ENCODE peak calls at places on chromosomes 6 and 20, in five cellular contexts. L, A, H, G and P are unnamed samples.
A peak's percentile ranks its signal among the peaks of the same experiment; 100 is the strongest.

GRCh38 chr6:92893741-92894140 is 525.6 kb downstream of the EPHA7 start:
- DNase-seq in H (no peak), A (no peak), L (no peak), G (no peak), P (no peak)

GRCh38 chr6:52992980-52993379 is 2.1 kb downstream of the GSTA4 start:
- DNase-seq in A (no peak), H (no peak), G (no peak), L (no peak), P (no peak)

GRCh38 chr6:56959938-56960337 is 5.0 kb downstream of the BEND6 start:
- DNase-seq in H (no peak), A (no peak), G (no peak), L (no peak), P (no peak)

GRCh38 chr6:170269873-170270541 is 20.9 kb downstream of the DLL1 start:
- DNase-seq in A (no peak), H (no peak), L (no peak), G (no peak), P (no peak)

GRCh38 chr6:52261229-52261628 is 16.9 kb upstream of the IL17F start:
- DNase-seq in L (no peak), A (no peak), G (no peak), H (no peak), P (no peak)

GRCh38 chr20:63311833-63312243 is 18.9 kb downstream of the COL20A1 start:
- DNase-seq in H (no peak), A (no peak), L (peak; percentile 10), G (no peak), P (no peak)

GRCh38 chr6:26141378-26141901 is 54.2 kb downstream of the HFE start:
- DNase-seq in H (no peak), G (no peak), A (no peak), L (no peak), P (no peak)

GRCh38 chr6:111788779-111789276 is 84.4 kb downstream of the FYN start:
- DNase-seq in H (no peak), L (no peak), G (no peak), A (no peak), P (no peak)

GRCh38 chr6:151284012-151284411 is 44.2 kb downstream of the AKAP12 start:
- DNase-seq in H (no peak), A (no peak), L (no peak), G (no peak), P (no peak)

GRCh38 chr20:44336725-44337380 is at the start of gene R3HDML:
- DNase-seq in L (no peak), A (no peak), G (no peak), H (no peak), P (no peak)

GRCh38 chr6:84072452-84072997 is 39.0 kb downstream of the MRAP2 start:
- DNase-seq in L (no peak), A (no peak), G (no peak), H (no peak), P (no peak)

GRCh38 chr6:15260099-15260821 is 14.4 kb downstream of the JARID2 start:
- DNase-seq in L (no peak), A (no peak), G (no peak), H (no peak), P (no peak)

GRCh38 chr20:49545572-49545971 is 22.4 kb downstream of the PTGIS start:
- DNase-seq in L (no peak), A (no peak), H (no peak), G (peak; percentile 22), P (no peak)

GRCh38 chr6:37765182-37765780 is 54.2 kb upstream of the ZFAND3 start:
- DNase-seq in A (no peak), G (no peak), H (no peak), L (no peak), P (no peak)

GRCh38 chr6:19137419-19138035 is 699.6 kb upstream of the ID4 start:
- DNase-seq in G (no peak), H (no peak), L (no peak), A (no peak), P (no peak)

GRCh38 chr6:56730663-56731529 is 88.2 kb upstream of the DST start:
- DNase-seq in A (no peak), L (no peak), H (no peak), G (no peak), P (no peak)

GRCh38 chr6:9647043-9647520 is 767.8 kb downstream of the TFAP2A start:
- DNase-seq in L (no peak), A (no peak), G (no peak), H (no peak), P (no peak)

GRCh38 chr6:54366647-54367327 is 58.5 kb downstream of the TINAG start:
- DNase-seq in A (no peak), H (no peak), G (no peak), L (no peak), P (no peak)

GRCh38 chr20:19858972-19859371 is 100.9 kb downstream of the RIN2 start:
- DNase-seq in H (no peak), A (no peak), G (no peak), L (no peak), P (no peak)

GRCh38 chr6:163533443-163533842 is 118.9 kb downstream of the QKI start:
- DNase-seq in H (no peak), A (no peak), G (peak; percentile 35), L (no peak), P (no peak)

GRCh38 chr6:94074764-94075163 is 655.4 kb upstream of the EPHA7 start:
- DNase-seq in G (no peak), A (no peak), H (no peak), L (no peak), P (no peak)

GRCh38 chr6:157584036-157584435 is 203.0 kb downstream of the ZDHHC14 start:
- DNase-seq in A (no peak), H (no peak), G (no peak), L (no peak), P (no peak)

GRCh38 chr20:50625986-50626677 is 65.2 kb downstream of the RIPOR3 start:
- DNase-seq in G (peak; percentile 67), A (no peak), H (peak; percentile 25), L (peak; percentile 70), P (no peak)

GRCh38 chr20:50624351-50625016 is 66.9 kb downstream of the RIPOR3 start:
- DNase-seq in L (no peak), A (no peak), H (peak; percentile 80), G (no peak), P (no peak)

GRCh38 chr6:1267057-1267732 is 44.7 kb upstream of the FOXQ1 start:
- DNase-seq in G (peak; percentile 30), A (no peak), L (no peak), H (no peak), P (no peak)

GRCh38 chr20:7029005-7029404 is 261.5 kb downstream of the BMP2 start:
- DNase-seq in L (no peak), A (no peak), G (no peak), H (no peak), P (no peak)
- H3K9me3 ChIP-seq in L (no peaks in the 10 kb centered on the region), A (no peaks in the 10 kb centered on the region), G (peaks cover 6% of the 10 kb centered on the region), H (no peaks in the 10 kb centered on the region), P (no peaks in the 10 kb centered on the region)

DNA sequence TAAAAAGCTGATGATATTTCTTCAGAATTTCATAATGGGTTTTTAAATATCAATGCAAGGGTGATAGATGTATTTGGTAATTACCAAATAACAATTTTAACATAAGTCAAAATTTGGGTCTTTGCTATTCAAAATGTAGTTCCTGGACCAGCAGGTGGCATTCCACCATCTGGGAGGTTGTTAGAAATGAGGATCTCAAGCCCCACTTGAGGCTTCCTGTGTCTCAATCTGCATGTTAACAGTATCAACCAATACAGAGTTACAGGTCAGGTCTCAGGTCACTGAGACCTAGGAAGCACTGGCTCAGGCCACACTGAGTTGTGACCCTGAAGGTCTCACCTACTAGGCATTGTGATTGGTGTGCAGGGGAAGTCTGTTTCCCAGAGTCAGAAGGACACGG is 57.2 kb upstream of the MTRF1L start:
- DNase-seq in L (no peak), A (no peak), G (no peak), H (no peak), P (no peak)
- TF ChIP-seq CTCF in L (no peak), A (peak; percentile 21), G (peak; percentile 31), H (no peak), P (no peak)

GRCh38 chr6:137783640-137784198 is 83.3 kb upstream of the TNFAIP3 start:
- DNase-seq in A (no peak), L (no peak), G (no peak), H (no peak), P (no peak)

GRCh38 chr6:137784583-137784982 is 82.5 kb upstream of the TNFAIP3 start:
- DNase-seq in H (no peak), G (no peak), L (no peak), A (no peak), P (no peak)

GRCh38 chr6:137781639-137782038 is 85.4 kb upstream of the TNFAIP3 start:
- DNase-seq in G (no peak), L (no peak), A (no peak), H (no peak), P (no peak)

GRCh38 chr6:137780447-137781034 is 86.5 kb upstream of the TNFAIP3 start:
- DNase-seq in A (no peak), H (no peak), L (no peak), G (no peak), P (no peak)

DNA sequence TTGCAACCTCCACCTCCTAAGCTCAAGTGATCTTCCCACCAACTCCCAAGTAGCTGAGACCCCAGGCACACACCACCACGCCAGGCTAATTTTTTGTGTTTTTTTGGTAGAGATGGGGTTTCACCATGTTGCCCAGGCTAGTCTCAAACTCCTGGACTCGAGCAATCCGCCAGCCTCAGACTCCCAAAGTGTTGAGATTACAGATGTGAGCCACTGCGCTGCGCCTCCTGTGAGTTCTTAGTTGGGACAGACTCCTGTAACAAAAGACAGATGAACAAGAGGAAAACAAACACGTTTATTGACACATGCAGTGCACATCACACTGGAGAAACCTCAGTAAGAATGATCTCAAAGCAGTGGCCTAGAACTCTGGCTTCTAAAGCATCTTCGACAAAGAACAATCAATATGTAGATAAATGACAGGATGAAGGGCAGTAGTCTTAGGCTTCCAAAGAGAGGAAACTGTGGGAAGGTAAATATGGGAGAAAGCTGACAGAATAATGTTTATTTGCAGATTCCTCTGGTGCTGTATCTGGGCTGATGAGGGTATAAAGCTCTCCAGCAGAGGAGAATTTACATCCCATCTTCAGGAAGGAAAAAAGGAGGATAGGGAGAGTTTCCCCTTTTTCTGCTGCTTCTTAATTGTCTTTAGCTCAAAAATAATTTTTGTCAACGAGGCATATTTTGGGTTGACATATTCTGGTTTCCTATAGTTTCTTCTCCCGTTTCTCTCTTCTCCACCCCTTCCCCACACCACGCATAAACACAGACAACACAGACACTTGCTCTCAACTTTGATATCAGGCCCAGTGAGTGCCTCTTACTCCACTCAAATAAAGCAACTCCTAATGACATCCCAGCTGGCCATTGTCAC is 84.7 kb upstream of the TNFAIP3 start:
- DNase-seq in H (no peak), A (no peak), G (no peak), L (no peak), P (no peak)
- H3K4me3 ChIP-seq in H (no peak overlapping the region), A (no peak overlapping the region), G (no peak overlapping the region), L (no peak overlapping the region), P (no peak overlapping the region)

GRCh38 chr20:29763821-29764511 is 1493.5 kb upstream of the DEFB115 start:
- DNase-seq in L (no peak), G (no peak), H (no peak), A (no peak), P (no peak)
- H3K9me3 ChIP-seq in L (peaks cover 12% of the 10 kb centered on the region), G (no peaks in the 10 kb centered on the region), H (no peaks in the 10 kb centered on the region), A (no peaks in the 10 kb centered on the region), P (no peaks in the 10 kb centered on the region)